ENCODE peak calls at places on chromosome 2, in five cellular contexts. O is heart right ventricle; M is Jurkat, Clone E6-1; W is MM.1S; I is AG04450. Y is an unnamed sample.

GRCh38 chr2:202494300-202494699 is 118.2 kb downstream of the BMPR2 start:
- DNase-seq in M (no peak), I (peak; percentile 86), W (no peak), O (no peak), Y (peak; percentile 34)

GRCh38 chr2:99404039-99404799 is 67.0 kb downstream of the EIF5B start:
- DNase-seq in I (no peak), W (no peak), M (no peak), O (no peak), Y (no peak)

GRCh38 chr2:210442457-210442856 is 34.1 kb downstream of the LANCL1 start:
- DNase-seq in I (no peak), M (no peak), W (no peak), O (no peak), Y (no peak)

GRCh38 chr2:232229917-232230310 is 148.6 kb upstream of the ALPP start:
- DNase-seq in W (no peak), I (no peak), M (no peak), O (no peak), Y (no peak)

GRCh38 chr2:98216611-98217010 is 129.6 kb downstream of the VWA3B start:
- DNase-seq in O (no peak), M (no peak), I (no peak), W (no peak), Y (no peak)

GRCh38 chr2:96143848-96144480 is 1.3 kb downstream of the DUSP2 start:
- DNase-seq in M (no peak), O (no peak), I (no peak), W (no peak), Y (no peak)

GRCh38 chr2:222427606-222428320 is 3.4 kb downstream of the SGPP2 start:
- DNase-seq in I (no peak), W (no peak), M (no peak), O (no peak), Y (no peak)

GRCh38 chr2:227613272-227613660 is 1.4 kb downstream of the SCYGR3 start:
- DNase-seq in M (no peak), I (no peak), W (no peak), O (no peak), Y (no peak)

GRCh38 chr2:128276878-128277675 is 41.6 kb downstream of the HS6ST1 start:
- DNase-seq in O (peak; percentile 6), M (no peak), W (no peak), I (no peak), Y (no peak)

GRCh38 chr2:38750011-38750792 is 959 bp downstream of the SRSF7 start:
- DNase-seq in I (no peak), M (no peak), W (peak; percentile 57), O (peak; percentile 65), Y (no peak)

GRCh38 chr2:3326871-3327270 is 50.7 kb downstream of the EIPR1 start:
- DNase-seq in M (no peak), W (no peak), O (no peak), I (no peak), Y (no peak)

GRCh38 chr2:138504092-138504491 is 2.5 kb downstream of the SPOPL start:
- DNase-seq in M (no peak), W (no peak), I (no peak), O (no peak), Y (no peak)

GRCh38 chr2:138502253-138503086 is 900 bp downstream of the SPOPL start:
- DNase-seq in W (peak; percentile 25), O (no peak), I (no peak), M (no peak), Y (no peak)

GRCh38 chr2:138503087-138503442 is 1.5 kb downstream of the SPOPL start:
- DNase-seq in W (no peak), M (no peak), O (no peak), I (no peak), Y (no peak)

GRCh38 chr2:138503652-138504051 is 2.1 kb downstream of the SPOPL start:
- DNase-seq in I (no peak), M (no peak), O (no peak), W (no peak), Y (no peak)

GRCh38 chr2:138504546-138505239 is 3.1 kb downstream of the SPOPL start:
- DNase-seq in M (no peak), O (no peak), I (no peak), W (no peak), Y (no peak)
- H3K4me3 ChIP-seq in M (no peak overlapping the region), O (peak overlapping the region; percentile 79), I (no peak overlapping the region), W (no peak overlapping the region), Y (no peak overlapping the region)

DNA sequence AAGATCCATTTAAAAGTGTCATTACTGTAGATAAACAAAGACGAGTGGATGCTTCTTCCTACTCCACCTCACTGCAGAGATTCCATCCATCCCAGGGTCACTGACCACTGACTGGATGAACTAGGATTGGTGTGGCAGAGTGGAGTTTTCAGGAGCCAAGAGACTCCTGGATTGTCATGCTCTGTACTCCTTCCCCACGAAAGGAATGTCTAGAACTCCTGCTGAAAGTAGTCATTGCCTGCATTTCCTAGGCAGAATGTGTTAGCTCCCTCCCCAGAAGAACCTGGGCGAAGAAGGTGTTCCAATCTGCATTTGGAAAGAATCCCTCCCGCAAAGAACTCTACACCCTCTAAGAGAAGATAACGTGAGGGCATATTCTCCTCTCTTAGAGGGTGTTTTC is 6.3 kb downstream of the PAX8 start:
- DNase-seq in O (no peak), W (no peak), M (no peak), I (no peak), Y (no peak)
- H3K4me3 ChIP-seq in O (no peak overlapping the region), W (no peak overlapping the region), M (no peak overlapping the region), I (no peak overlapping the region), Y (no peak overlapping the region)

GRCh38 chr2:240179186-240179815 is 38.8 kb upstream of the OTOS start:
- DNase-seq in W (no peak), I (no peak), M (no peak), O (no peak), Y (no peak)

GRCh38 chr2:240178564-240178963 is 38.1 kb upstream of the OTOS start:
- DNase-seq in M (no peak), W (no peak), O (no peak), I (no peak), Y (no peak)

GRCh38 chr2:240182476-240182875 is 42.0 kb upstream of the OTOS start:
- DNase-seq in I (no peak), M (no peak), O (no peak), W (no peak), Y (no peak)

GRCh38 chr2:240182001-240182400 is 41.5 kb upstream of the OTOS start:
- DNase-seq in W (no peak), I (no peak), M (no peak), O (no peak), Y (no peak)

GRCh38 chr2:240179941-240180666 is 39.6 kb upstream of the OTOS start:
- DNase-seq in I (no peak), W (no peak), O (no peak), M (no peak), Y (no peak)
- H3K4me3 ChIP-seq in I (no peak overlapping the region), W (no peak overlapping the region), O (no peak overlapping the region), M (no peak overlapping the region), Y (no peak overlapping the region)

GRCh38 chr2:19351499-19351898 is 6.9 kb downstream of the OSR1 start:
- DNase-seq in M (no peak), W (no peak), I (no peak), O (no peak), Y (no peak)

GRCh38 chr2:19351914-19352697 is 6.3 kb downstream of the OSR1 start:
- DNase-seq in O (peak; percentile 43), M (no peak), W (peak; percentile 25), I (no peak), Y (no peak)

GRCh38 chr2:19348692-19349091 is 9.7 kb downstream of the OSR1 start:
- DNase-seq in O (no peak), I (no peak), W (no peak), M (no peak), Y (no peak)

GRCh38 chr2:19349911-19350677 is 8.3 kb downstream of the OSR1 start:
- DNase-seq in W (peak; percentile 54), M (no peak), O (peak; percentile 76), I (no peak), Y (no peak)

DNA sequence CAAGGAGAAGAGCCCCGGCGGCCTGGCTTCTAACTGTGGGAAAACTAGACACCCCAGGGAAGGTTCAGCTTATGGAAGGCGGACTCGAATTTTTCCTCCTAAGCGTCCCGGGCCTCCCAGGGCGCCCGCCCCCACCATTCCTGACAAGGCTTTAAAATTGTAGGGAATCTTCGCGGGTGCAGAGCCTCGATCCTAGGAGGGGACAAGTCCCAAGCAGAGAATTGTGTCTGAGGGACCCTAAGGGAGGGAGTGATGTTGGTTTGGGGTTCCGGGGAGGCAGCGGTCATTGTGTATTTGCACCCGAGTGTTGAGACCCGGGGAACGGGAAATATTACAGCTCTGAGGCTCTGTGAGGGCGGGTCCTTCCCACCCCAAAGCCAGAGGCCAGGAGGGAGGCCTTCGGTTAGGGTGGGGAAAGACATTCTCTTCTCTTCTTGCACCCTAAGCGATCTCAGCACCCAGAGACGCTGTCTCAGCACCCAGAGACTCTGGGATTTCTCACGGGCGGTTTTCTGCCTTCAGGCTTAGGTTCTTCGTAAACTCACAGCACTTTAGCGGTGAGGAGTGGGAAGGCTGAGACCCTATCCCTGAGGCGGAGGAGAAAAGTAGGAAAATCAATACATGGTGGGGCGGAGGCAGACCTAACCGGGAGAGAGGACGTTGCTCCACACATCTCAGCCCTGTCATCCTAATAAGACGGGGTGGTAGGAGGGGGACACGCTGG is 7.6 kb downstream of the OSR1 start:
- DNase-seq in M (no peak), I (no peak), W (no peak), O (no peak), Y (no peak)
- H3K4me3 ChIP-seq in M (no peak overlapping the region), I (no peak overlapping the region), W (peak overlapping the region; percentile 38), O (peak overlapping the region; percentile 39), Y (no peak overlapping the region)

GRCh38 chr2:29420999-29421856 is 306.0 kb downstream of the CLIP4 start:
- DNase-seq in I (no peak), M (no peak), O (no peak), W (no peak), Y (no peak)
- H3K4me3 ChIP-seq in I (no peak overlapping the region), M (no peak overlapping the region), O (no peak overlapping the region), W (no peak overlapping the region), Y (no peak overlapping the region)

GRCh38 chr2:172430671-172431070 is 3.3 kb downstream of the ITGA6 start:
- DNase-seq in W (no peak), I (no peak), M (no peak), O (no peak), Y (no peak)

GRCh38 chr2:172433169-172433568 is 5.8 kb downstream of the ITGA6 start:
- DNase-seq in M (no peak), I (no peak), W (no peak), O (no peak), Y (no peak)

GRCh38 chr2:172431428-172431827 is 4.0 kb downstream of the ITGA6 start:
- DNase-seq in I (no peak), O (peak; percentile 47), M (no peak), W (no peak), Y (no peak)

GRCh38 chr2:172430027-172430426 is 2.6 kb downstream of the ITGA6 start:
- DNase-seq in W (no peak), I (no peak), M (no peak), O (no peak), Y (no peak)

GRCh38 chr2:172431993-172432392 is 4.6 kb downstream of the ITGA6 start:
- DNase-seq in M (no peak), I (no peak), W (no peak), O (no peak), Y (no peak)
- H3K4me3 ChIP-seq in M (no peak overlapping the region), I (no peak overlapping the region), W (no peak overlapping the region), O (peak overlapping the region; percentile 85), Y (no peak overlapping the region)

GRCh38 chr2:106581755-106582430 is 94.7 kb downstream of the CD8B2 start:
- DNase-seq in W (peak; percentile 75), O (peak; percentile 51), I (no peak), M (peak; percentile 14), Y (no peak)
- H3K4me3 ChIP-seq in W (peak overlapping the region; percentile 67), O (peak overlapping the region; percentile 47), I (peak overlapping the region; percentile 36), M (peak overlapping the region; percentile 50), Y (peak overlapping the region; percentile 42)